ENCODE peak calls at places on chromosomes 6 and 20, in five cellular contexts. H, N, X, M and I are unnamed samples.

GRCh38 chr6:1838604-1839003 is 228.9 kb downstream of the FOXC1 start:
- DNase-seq in H (peak; percentile 52), N (no peak), X (no peak), M (no peak), I (no peak)

GRCh38 chr20:8796088-8796665 is 272.7 kb upstream of the PLCB4 start:
- DNase-seq in H (peak; percentile 46), N (no peak), X (no peak), M (no peak), I (no peak)

GRCh38 chr6:20379231-20379630 is 22.4 kb upstream of the E2F3 start:
- DNase-seq in H (no peak), N (no peak), X (no peak), M (no peak), I (no peak)

GRCh38 chr20:43949741-43950618 is 35.3 kb downstream of the TOX2 start:
- DNase-seq in H (no peak), N (no peak), X (no peak), M (peak; percentile 20), I (no peak)

GRCh38 chr20:35621560-35621946 is 5.9 kb downstream of the SPAG4 start:
- DNase-seq in H (no peak), N (no peak), X (no peak), M (no peak), I (no peak)

GRCh38 chr6:69162811-69163210 is 527.7 kb downstream of the ADGRB3 start:
- DNase-seq in H (no peak), N (no peak), X (no peak), M (no peak), I (no peak)

GRCh38 chr6:101730954-101731353 is 337.4 kb downstream of the GRIK2 start:
- DNase-seq in H (peak; percentile 17), N (no peak), X (no peak), M (no peak), I (no peak)

GRCh38 chr6:80767808-80768207 is 661.3 kb downstream of the BCKDHB start:
- DNase-seq in H (no peak), N (no peak), X (peak; percentile 18), M (no peak), I (no peak)

GRCh38 chr6:166297606-166298005 is 10.6 kb downstream of the PRR18 start:
- DNase-seq in H (no peak), N (no peak), X (no peak), M (no peak), I (no peak)

GRCh38 chr6:165163519-165163918 is 145.9 kb downstream of the C6orf118 start:
- DNase-seq in H (no peak), N (no peak), X (no peak), M (no peak), I (no peak)

GRCh38 chr6:166691199-166691598 is 64.1 kb upstream of the RPS6KA2 start:
- DNase-seq in H (peak; percentile 88), N (no peak), X (peak; percentile 23), M (no peak), I (no peak)

GRCh38 chr6:167272156-167272555 is 19.0 kb upstream of the UNC93A start:
- DNase-seq in H (no peak), N (no peak), X (no peak), M (no peak), I (no peak)

GRCh38 chr20:14406495-14406894 is 69.1 kb upstream of the FLRT3 start:
- DNase-seq in H (no peak), N (no peak), X (no peak), M (no peak), I (no peak)

GRCh38 chr6:168247456-168248147 is 72.0 kb downstream of the DACT2 start:
- DNase-seq in H (no peak), N (peak; percentile 80), X (no peak), M (no peak), I (no peak)

GRCh38 chr6:77415706-77416105 is 47.6 kb downstream of the HTR1B start:
- DNase-seq in H (no peak), N (no peak), X (no peak), M (no peak), I (no peak)

GRCh38 chr6:145502417-145502816 is 232.9 kb downstream of the EPM2A start:
- DNase-seq in H (peak; percentile 15), N (no peak), X (no peak), M (no peak), I (no peak)

GRCh38 chr6:43070028-43070632 is 6.0 kb upstream of the PTK7 start:
- DNase-seq in H (peak; percentile 37), N (no peak), X (no peak), M (no peak), I (no peak)

GRCh38 chr6:3287976-3288707 is 29.4 kb downstream of the PSMG4 start:
- DNase-seq in H (no peak), N (no peak), X (no peak), M (no peak), I (no peak)

GRCh38 chr20:2311329-2311728 is 15.5 kb downstream of the TGM3 start:
- DNase-seq in H (no peak), N (no peak), X (no peak), M (no peak), I (no peak)

GRCh38 chr6:33091957-33092356 is 16.2 kb downstream of the HLA-DPB1 start:
- DNase-seq in H (no peak), N (peak; percentile 70), X (no peak), M (no peak), I (peak; percentile 72)

GRCh38 chr6:151351731-151352130 is 39.6 kb downstream of the ZBTB2 start:
- DNase-seq in H (no peak), N (no peak), X (no peak), M (no peak), I (no peak)

GRCh38 chr20:20327756-20328155 is 40.1 kb upstream of the INSM1 start:
- DNase-seq in H (no peak), N (no peak), X (no peak), M (no peak), I (no peak)

GRCh38 chr20:34089655-34090324 is 22.3 kb downstream of the EIF2S2 start:
- DNase-seq in H (no peak), N (no peak), X (no peak), M (no peak), I (no peak)

GRCh38 chr6:150992682-150993081 is 127.2 kb downstream of the MTHFD1L start:
- DNase-seq in H (no peak), N (no peak), X (no peak), M (no peak), I (peak; percentile 22)

GRCh38 chr6:31575952-31576684 is 753 bp downstream of the TNF start:
- DNase-seq in H (no peak), N (no peak), X (no peak), M (no peak), I (no peak)

GRCh38 chr6:11900662-11901598 is 111.2 kb upstream of the HIVEP1 start:
- DNase-seq in H (no peak), N (no peak), X (no peak), M (no peak), I (no peak)

GRCh38 chr6:141133836-141134235 is 998.9 kb upstream of the GJE1 start:
- DNase-seq in H (no peak), N (no peak), X (no peak), M (no peak), I (no peak)

GRCh38 chr6:150681992-150682391 is 82.3 kb downstream of the PLEKHG1 start:
- DNase-seq in H (no peak), N (no peak), X (no peak), M (no peak), I (no peak)

GRCh38 chr20:53737404-53738038 is 143.9 kb upstream of the ZNF217 start:
- DNase-seq in H (peak; percentile 13), N (no peak), X (no peak), M (no peak), I (no peak)

GRCh38 chr6:125170376-125170775 is 16.8 kb downstream of the TPD52L1 start:
- DNase-seq in H (no peak), N (no peak), X (no peak), M (no peak), I (no peak)

GRCh38 chr6:30184417-30185031 is 21.2 kb downstream of the TRIM15 start:
- DNase-seq in H (no peak), N (no peak), X (no peak), M (no peak), I (no peak)
- TF ChIP-seq POLR2A in H (no peak), N (no peak), X (no peak), M (no peak), I (no peak)

GRCh38 chr20:25055711-25056492 is 2.0 kb downstream of the ACSS1 start:
- DNase-seq in H (peak; percentile 9), N (no peak), X (no peak), M (no peak), I (no peak)
- TF ChIP-seq POLR2A in H (no peak), N (no peak), X (no peak), M (no peak), I (no peak)

GRCh38 chr20:11891827-11892521 is 25.7 kb upstream of the BTBD3 start:
- DNase-seq in H (peak; percentile 79), N (peak; percentile 58), X (peak; percentile 37), M (no peak), I (no peak)

GRCh38 chr20:11891081-11891826 is 26.4 kb upstream of the BTBD3 start:
- DNase-seq in H (peak; percentile 66), N (peak; percentile 64), X (peak; percentile 58), M (no peak), I (no peak)

GRCh38 chr20:11888648-11889047 is 29.0 kb upstream of the BTBD3 start:
- DNase-seq in H (no peak), N (no peak), X (no peak), M (no peak), I (no peak)

GRCh38 chr20:11894072-11894471 is 23.6 kb upstream of the BTBD3 start:
- DNase-seq in H (peak; percentile 53), N (no peak), X (no peak), M (no peak), I (no peak)

GRCh38 chr20:11890331-11891080 is 27.2 kb upstream of the BTBD3 start:
- DNase-seq in H (peak; percentile 95), N (peak; percentile 93), X (peak; percentile 74), M (no peak), I (no peak)
- TF ChIP-seq POLR2A in H (no peak), N (peak; percentile 73), X (no peak), M (no peak), I (peak; percentile 68)

GRCh38 chr20:32052792-32053362 is 835 bp downstream of the HCK start:
- DNase-seq in H (no peak), N (peak; percentile 84), X (no peak), M (no peak), I (no peak)
- TF ChIP-seq POLR2A in H (no peak), N (no peak), X (no peak), M (no peak), I (no peak)

DNA sequence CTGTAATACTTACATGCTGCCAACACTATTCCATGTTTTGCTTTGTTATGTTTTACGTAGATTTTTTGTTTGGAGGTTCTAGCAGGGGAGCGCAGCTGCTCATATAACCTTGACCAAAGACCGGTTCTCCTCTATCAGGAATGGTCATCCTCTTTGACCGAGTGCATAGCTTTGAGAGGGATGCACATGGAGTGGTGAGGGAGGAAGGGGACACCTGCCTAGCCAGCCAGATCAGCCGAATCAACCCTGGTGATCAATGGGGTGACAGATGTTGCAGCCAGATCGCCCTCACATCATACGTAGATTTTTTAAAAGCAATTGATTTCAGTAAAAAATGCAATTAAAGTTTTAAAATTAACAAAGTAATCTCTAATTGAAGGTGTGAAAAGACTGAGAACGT is 6.3 kb downstream of the DSTN start:
- DNase-seq in H (no peak), N (no peak), X (no peak), M (no peak), I (no peak)
- TF ChIP-seq POLR2A in H (no peak), N (no peak), X (no peak), M (no peak), I (no peak)

DNA sequence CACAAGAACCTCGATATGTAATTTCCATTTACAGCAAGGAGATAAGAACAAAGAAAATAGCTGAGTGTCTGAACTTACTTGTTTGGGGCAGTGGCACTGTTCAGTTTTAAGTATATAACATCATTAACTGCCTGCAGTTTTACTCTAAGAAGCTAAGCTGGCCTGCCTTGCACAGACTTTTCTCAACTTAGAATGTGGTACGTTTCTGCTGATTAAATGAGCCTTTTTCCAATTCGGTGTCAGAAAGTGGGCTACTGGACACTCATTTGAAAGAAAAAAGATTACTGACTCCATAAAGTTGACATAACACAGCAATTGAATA is 2.1 kb downstream of the ZMYND8 start:
- DNase-seq in H (no peak), N (no peak), X (no peak), M (no peak), I (no peak)
- TF ChIP-seq POLR2A in H (no peak), N (no peak), X (no peak), M (no peak), I (no peak)